ENCODE peak calls at places on chromosomes 11 and 22, in four cellular contexts. Z, O, F and D are unnamed samples.

GRCh38 chr11:65427691-65428577 is 5.3 kb downstream of the NEAT1 start:
- DNase-seq in Z (peak; percentile 40), O (no peak), F (peak; percentile 39), D (peak; percentile 27)

GRCh38 chr11:123384116-123384515 is 46.0 kb upstream of the GRAMD1B start:
- DNase-seq in Z (no peak), O (no peak), F (no peak), D (no peak)

GRCh38 chr11:69416123-69416475 is 65.4 kb upstream of the LINC01488 start:
- DNase-seq in Z (no peak), O (no peak), F (no peak), D (no peak)

GRCh38 chr11:131868769-131869482 is 498.5 kb downstream of the NTM start:
- DNase-seq in Z (no peak), O (no peak), F (no peak), D (no peak)

GRCh38 chr22:30381250-30381649 is 6.0 kb downstream of the RNF215 start:
- DNase-seq in Z (no peak), O (no peak), F (no peak), D (no peak)

GRCh38 chr11:118343981-118344521 is at the start of gene CD3G:
- DNase-seq in Z (no peak), O (no peak), F (no peak), D (peak; percentile 65)

GRCh38 chr11:20010106-20010860 is 150.0 kb downstream of the DBX1 start:
- DNase-seq in Z (no peak), O (no peak), F (no peak), D (no peak)

GRCh38 chr11:64056861-64057260 is 21.1 kb downstream of the FLRT1 start:
- DNase-seq in Z (no peak), O (no peak), F (no peak), D (no peak)

GRCh38 chr22:29040385-29041275 is 21.0 kb downstream of the C22orf31 start:
- DNase-seq in Z (peak; percentile 61), O (no peak), F (peak; percentile 73), D (peak; percentile 57)

GRCh38 chr22:21076907-21077625 is 31.3 kb downstream of the LRRC74B start:
- DNase-seq in Z (no peak), O (no peak), F (no peak), D (no peak)

GRCh38 chr11:61635787-61636186 is 44.4 kb upstream of the DAGLA start:
- DNase-seq in Z (no peak), O (no peak), F (no peak), D (no peak)

GRCh38 chr11:45385844-45386243 is 99.7 kb upstream of the SYT13 start:
- DNase-seq in Z (no peak), O (no peak), F (no peak), D (no peak)

GRCh38 chr11:130908770-130909625 is 7.3 kb downstream of the SNX19 start:
- DNase-seq in Z (no peak), O (no peak), F (no peak), D (no peak)

GRCh38 chr22:25404923-25405853 is 159.3 kb upstream of the GRK3 start:
- DNase-seq in Z (peak; percentile 79), O (no peak), F (no peak), D (peak; percentile 37)

GRCh38 chr11:87451400-87451799 is 413.7 kb downstream of the TMEM135 start:
- DNase-seq in Z (no peak), O (no peak), F (no peak), D (no peak)

GRCh38 chr22:41600976-41601375 is 11.3 kb upstream of the PMM1 start:
- DNase-seq in Z (no peak), O (no peak), F (no peak), D (no peak)

GRCh38 chr22:31695423-31695822 is 33.4 kb upstream of the PISD start:
- DNase-seq in Z (no peak), O (no peak), F (no peak), D (no peak)

GRCh38 chr11:31655483-31655882 is 145.9 kb downstream of the ELP4 start:
- DNase-seq in Z (no peak), O (no peak), F (peak; percentile 84), D (no peak)

GRCh38 chr11:27462543-27462942 is 10.0 kb downstream of the LGR4 start:
- DNase-seq in Z (no peak), O (no peak), F (no peak), D (no peak)

GRCh38 chr11:10490398-10491232 is 35.6 kb downstream of the AMPD3 start:
- DNase-seq in Z (peak; percentile 69), O (no peak), F (peak; percentile 94), D (no peak)

GRCh38 chr22:31495343-31495742 is 993 bp upstream of the SFI1 start:
- DNase-seq in Z (no peak), O (no peak), F (no peak), D (no peak)

GRCh38 chr22:30863161-30863833 is 105.3 kb downstream of the MORC2 start:
- DNase-seq in Z (no peak), O (no peak), F (no peak), D (no peak)

GRCh38 chr22:30486661-30487115 is 14.9 kb upstream of the SEC14L3 start:
- DNase-seq in Z (no peak), O (no peak), F (no peak), D (no peak)

GRCh38 chr11:77121876-77122575 is 6.0 kb upstream of the MYO7A start:
- DNase-seq in Z (no peak), O (no peak), F (no peak), D (no peak)

GRCh38 chr11:99952816-99953215 is 734.3 kb upstream of the ARHGAP42 start:
- DNase-seq in Z (no peak), O (no peak), F (no peak), D (no peak)

GRCh38 chr22:29855611-29856181 is 17.6 kb upstream of the ASCC2 start:
- DNase-seq in Z (no peak), O (no peak), F (no peak), D (no peak)

GRCh38 chr22:41831383-41831782 is 1.5 kb upstream of the SREBF2 start:
- DNase-seq in Z (no peak), O (no peak), F (no peak), D (no peak)

GRCh38 chr11:64146036-64146943 is 19.6 kb downstream of the MACROD1 start:
- DNase-seq in Z (no peak), O (peak; percentile 69), F (peak; percentile 24), D (peak; percentile 50)

GRCh38 chr22:47765757-47766156 is 1003.3 kb downstream of the TBC1D22A start:
- DNase-seq in Z (no peak), O (no peak), F (no peak), D (no peak)
- H3K9me3 ChIP-seq in Z (no peaks in the 10 kb centered on the region), O (no peaks in the 10 kb centered on the region), F (no peaks in the 10 kb centered on the region), D (no peaks in the 10 kb centered on the region)

GRCh38 chr11:1647901-1648721 is 18.5 kb downstream of the KRTAP5-5 start:
- DNase-seq in Z (no peak), O (no peak), F (no peak), D (no peak)
- H3K27ac ChIP-seq in Z (no peak overlapping the region), O (no peak overlapping the region), F (no peak overlapping the region), D (no peak overlapping the region)

GRCh38 chr11:134171951-134172350 is 51.8 kb downstream of the NCAPD3 start:
- DNase-seq in Z (no peak), O (no peak), F (no peak), D (no peak)
- H3K9me3 ChIP-seq in Z (no peaks in the 10 kb centered on the region), O (peaks cover 49% of the 10 kb centered on the region), F (no peaks in the 10 kb centered on the region), D (no peaks in the 10 kb centered on the region)

GRCh38 chr11:11975201-11976092 is 33.0 kb downstream of the DKK3 start:
- DNase-seq in Z (no peak), O (no peak), F (no peak), D (no peak)
- H3K27ac ChIP-seq in Z (no peak overlapping the region), O (no peak overlapping the region), F (no peak overlapping the region), D (no peak overlapping the region)

GRCh38 chr11:3353066-3353465 is 25.9 kb downstream of the ZNF195 start:
- DNase-seq in Z (no peak), O (no peak), F (no peak), D (no peak)

GRCh38 chr11:3356858-3357257 is 22.1 kb downstream of the ZNF195 start:
- DNase-seq in Z (no peak), O (no peak), F (no peak), D (no peak)

GRCh38 chr11:3357302-3357701 is 21.6 kb downstream of the ZNF195 start:
- DNase-seq in Z (no peak), O (no peak), F (no peak), D (no peak)

GRCh38 chr11:3359092-3359824 is 19.7 kb downstream of the ZNF195 start:
- DNase-seq in Z (no peak), O (no peak), F (no peak), D (no peak)

DNA sequence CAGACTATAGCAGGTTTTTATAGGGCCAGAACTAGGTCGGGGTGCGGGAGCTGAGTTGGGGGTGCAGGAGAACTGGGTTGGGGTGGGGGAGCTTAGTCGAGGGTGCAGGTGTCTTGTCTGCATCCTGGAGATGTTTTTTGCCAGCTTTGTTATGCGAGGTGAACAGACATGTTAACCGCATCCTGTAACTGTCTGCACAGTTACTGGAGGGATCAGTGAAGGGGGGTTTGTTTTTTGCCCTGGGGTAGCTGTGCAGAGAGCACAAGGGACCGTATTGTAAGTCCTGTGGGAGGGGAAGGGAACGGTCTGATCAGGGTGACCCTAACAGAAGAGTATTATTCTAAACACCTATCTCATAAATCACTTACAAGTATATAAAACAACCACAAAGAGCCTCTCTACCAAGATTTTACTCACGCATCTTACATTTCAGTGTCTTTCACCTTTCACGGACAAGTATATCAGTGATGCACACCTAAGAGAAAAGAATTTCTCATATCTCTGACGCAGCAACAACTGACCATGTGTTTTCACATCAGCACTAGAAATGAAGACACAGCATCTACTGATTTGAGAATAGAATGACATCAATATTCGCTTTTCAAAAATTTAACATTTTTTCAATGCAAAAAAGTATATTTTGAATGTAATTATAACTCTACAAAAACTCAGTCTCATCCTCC is 20.8 kb downstream of the ZNF195 start:
- DNase-seq in Z (no peak), O (no peak), F (no peak), D (no peak)
- H3K9me3 ChIP-seq in Z (peaks cover 27% of the 10 kb centered on the region), O (peaks cover 66% of the 10 kb centered on the region), F (peaks cover 71% of the 10 kb centered on the region), D (peaks cover 98% of the 10 kb centered on the region)

GRCh38 chr11:129324533-129325175 is 51.0 kb upstream of the BARX2 start:
- DNase-seq in Z (no peak), O (no peak), F (no peak), D (no peak)
- H3K27ac ChIP-seq in Z (no peak overlapping the region), O (no peak overlapping the region), F (no peak overlapping the region), D (no peak overlapping the region)

GRCh38 chr22:23232094-23232905 is 52.0 kb downstream of the BCR start:
- DNase-seq in Z (no peak), O (no peak), F (no peak), D (no peak)

GRCh38 chr22:23229646-23230045 is 49.3 kb downstream of the BCR start:
- DNase-seq in Z (no peak), O (no peak), F (no peak), D (no peak)

GRCh38 chr22:23233084-23233501 is 52.8 kb downstream of the BCR start:
- DNase-seq in Z (no peak), O (no peak), F (no peak), D (no peak)

GRCh38 chr22:23230348-23231068 is 50.2 kb downstream of the BCR start:
- DNase-seq in Z (no peak), O (peak; percentile 41), F (no peak), D (no peak)

GRCh38 chr22:23231471-23232093 is 51.3 kb downstream of the BCR start:
- DNase-seq in Z (no peak), O (no peak), F (no peak), D (no peak)
- H3K9me3 ChIP-seq in Z (no peaks in the 10 kb centered on the region), O (peaks cover 12% of the 10 kb centered on the region), F (no peaks in the 10 kb centered on the region), D (peaks cover 17% of the 10 kb centered on the region)

GRCh38 chr22:37163618-37164534 is 14.2 kb upstream of the IL2RB start:
- DNase-seq in Z (no peak), O (no peak), F (no peak), D (no peak)
- H3K27ac ChIP-seq in Z (no peak overlapping the region), O (no peak overlapping the region), F (no peak overlapping the region), D (peak overlapping the region; percentile 18)